ENCODE peak calls at places on chromosomes 3 and 15, in ten cellular contexts. One of them, this sample, is unnamed.
A peak's percentile ranks its signal among the peaks of the same experiment; 100 is the strongest.

GRCh38 chr3:170689218-170689874 is 103.5 kb upstream of the SLC7A14 start:
- DNase-seq in uterus: no peak
- DNase-seq in CD8-positive, alpha-beta T cell: no peak
- DNase-seq in kidney tubule cell: peak; percentile 96
- DNase-seq in NCI-H1105: peak; percentile 87
- DNase-seq in iPS-NIHi11: peak; percentile 63
- DNase-seq in NCI-H2081 treated with DMSO at 0.1 percent for 48 hours: no peak
- DNase-seq in T-helper 17 cell: no peak
- DNase-seq in posterior cingulate gyrus: no peak
- DNase-seq in NCI-H524: peak; percentile 34
- DNase-seq in this sample: peak; percentile 36

GRCh38 chr3:129357616-129358015 is 70.8 kb downstream of the EFCAB12 start:
- DNase-seq in NCI-H2081 treated with DMSO at 0.1 percent for 48 hours: no peak
- DNase-seq in NCI-H1105: no peak
- DNase-seq in T-helper 17 cell: no peak
- DNase-seq in NCI-H524: no peak
- DNase-seq in posterior cingulate gyrus: no peak
- DNase-seq in iPS-NIHi11: no peak
- DNase-seq in uterus: no peak
- DNase-seq in CD8-positive, alpha-beta T cell: no peak
- DNase-seq in kidney tubule cell: no peak
- DNase-seq in this sample: no peak

GRCh38 chr3:114290911-114291901 is 2.6 kb upstream of the TIGIT start:
- DNase-seq in T-helper 17 cell: peak; percentile 77
- DNase-seq in uterus: peak; percentile 33
- DNase-seq in kidney tubule cell: peak; percentile 53
- DNase-seq in NCI-H524: peak; percentile 84
- DNase-seq in posterior cingulate gyrus: peak; percentile 23
- DNase-seq in iPS-NIHi11: peak; percentile 94
- DNase-seq in CD8-positive, alpha-beta T cell: peak; percentile 89
- DNase-seq in NCI-H1105: peak; percentile 6
- DNase-seq in NCI-H2081 treated with DMSO at 0.1 percent for 48 hours: no peak
- DNase-seq in this sample: no peak

GRCh38 chr3:184325715-184326114 is 11.3 kb downstream of the EIF4G1 start:
- DNase-seq in CD8-positive, alpha-beta T cell: no peak
- DNase-seq in NCI-H524: no peak
- DNase-seq in kidney tubule cell: peak; percentile 54
- DNase-seq in T-helper 17 cell: no peak
- DNase-seq in uterus: no peak
- DNase-seq in posterior cingulate gyrus: no peak
- DNase-seq in NCI-H2081 treated with DMSO at 0.1 percent for 48 hours: no peak
- DNase-seq in iPS-NIHi11: peak; percentile 4
- DNase-seq in NCI-H1105: no peak
- DNase-seq in this sample: no peak

GRCh38 chr3:184601576-184602405 is 40.2 kb downstream of the EPHB3 start:
- DNase-seq in uterus: no peak
- DNase-seq in T-helper 17 cell: no peak
- DNase-seq in posterior cingulate gyrus: no peak
- DNase-seq in iPS-NIHi11: peak; percentile 69
- DNase-seq in NCI-H1105: no peak
- DNase-seq in CD8-positive, alpha-beta T cell: no peak
- DNase-seq in NCI-H524: peak; percentile 26
- DNase-seq in kidney tubule cell: no peak
- DNase-seq in NCI-H2081 treated with DMSO at 0.1 percent for 48 hours: no peak
- DNase-seq in this sample: no peak

GRCh38 chr3:73499787-73500186 is 125.0 kb downstream of the PDZRN3 start:
- DNase-seq in CD8-positive, alpha-beta T cell: no peak
- DNase-seq in kidney tubule cell: peak; percentile 25
- DNase-seq in NCI-H524: no peak
- DNase-seq in uterus: no peak
- DNase-seq in NCI-H1105: no peak
- DNase-seq in T-helper 17 cell: no peak
- DNase-seq in NCI-H2081 treated with DMSO at 0.1 percent for 48 hours: no peak
- DNase-seq in posterior cingulate gyrus: no peak
- DNase-seq in iPS-NIHi11: no peak
- DNase-seq in this sample: no peak

GRCh38 chr3:66407281-66408218 is 93.3 kb downstream of the LRIG1 start:
- DNase-seq in T-helper 17 cell: peak; percentile 57
- DNase-seq in NCI-H1105: no peak
- DNase-seq in posterior cingulate gyrus: peak; percentile 77
- DNase-seq in iPS-NIHi11: peak; percentile 93
- DNase-seq in CD8-positive, alpha-beta T cell: peak; percentile 62
- DNase-seq in NCI-H2081 treated with DMSO at 0.1 percent for 48 hours: no peak
- DNase-seq in kidney tubule cell: peak; percentile 70
- DNase-seq in NCI-H524: peak; percentile 71
- DNase-seq in uterus: peak; percentile 68
- DNase-seq in this sample: no peak

GRCh38 chr3:132593950-132594328 is 3.1 kb upstream of the ACKR4 start:
- DNase-seq in posterior cingulate gyrus: no peak
- DNase-seq in iPS-NIHi11: no peak
- DNase-seq in kidney tubule cell: peak; percentile 64
- DNase-seq in NCI-H2081 treated with DMSO at 0.1 percent for 48 hours: no peak
- DNase-seq in NCI-H524: no peak
- DNase-seq in NCI-H1105: no peak
- DNase-seq in T-helper 17 cell: no peak
- DNase-seq in uterus: no peak
- DNase-seq in CD8-positive, alpha-beta T cell: no peak
- DNase-seq in this sample: no peak

GRCh38 chr3:115876860-115877646 is 253.7 kb downstream of the GAP43 start:
- DNase-seq in iPS-NIHi11: no peak
- DNase-seq in posterior cingulate gyrus: no peak
- DNase-seq in NCI-H1105: no peak
- DNase-seq in T-helper 17 cell: no peak
- DNase-seq in NCI-H524: peak; percentile 34
- DNase-seq in uterus: no peak
- DNase-seq in CD8-positive, alpha-beta T cell: no peak
- DNase-seq in NCI-H2081 treated with DMSO at 0.1 percent for 48 hours: no peak
- DNase-seq in kidney tubule cell: no peak
- DNase-seq in this sample: no peak

GRCh38 chr3:127630811-127631714 is 2.1 kb downstream of the PODXL2 start:
- DNase-seq in T-helper 17 cell: no peak
- DNase-seq in iPS-NIHi11: no peak
- DNase-seq in NCI-H524: peak; percentile 86
- DNase-seq in NCI-H2081 treated with DMSO at 0.1 percent for 48 hours: peak; percentile 39
- DNase-seq in posterior cingulate gyrus: no peak
- DNase-seq in kidney tubule cell: no peak
- DNase-seq in CD8-positive, alpha-beta T cell: no peak
- DNase-seq in uterus: no peak
- DNase-seq in NCI-H1105: no peak
- DNase-seq in this sample: peak; percentile 87

GRCh38 chr3:51400169-51400568 is 9.1 kb downstream of the RBM15B start:
- DNase-seq in iPS-NIHi11: no peak
- DNase-seq in NCI-H1105: no peak
- DNase-seq in uterus: no peak
- DNase-seq in T-helper 17 cell: no peak
- DNase-seq in NCI-H2081 treated with DMSO at 0.1 percent for 48 hours: no peak
- DNase-seq in CD8-positive, alpha-beta T cell: no peak
- DNase-seq in NCI-H524: no peak
- DNase-seq in kidney tubule cell: no peak
- DNase-seq in posterior cingulate gyrus: no peak
- DNase-seq in this sample: no peak

GRCh38 chr3:149273096-149273751 is 51.6 kb upstream of the CP start:
- DNase-seq in posterior cingulate gyrus: peak; percentile 21
- DNase-seq in NCI-H1105: peak; percentile 83
- DNase-seq in iPS-NIHi11: peak; percentile 75
- DNase-seq in T-helper 17 cell: no peak
- DNase-seq in NCI-H2081 treated with DMSO at 0.1 percent for 48 hours: peak; percentile 94
- DNase-seq in kidney tubule cell: peak; percentile 88
- DNase-seq in NCI-H524: peak; percentile 86
- DNase-seq in uterus: peak; percentile 69
- DNase-seq in CD8-positive, alpha-beta T cell: no peak
- DNase-seq in this sample: peak; percentile 15

GRCh38 chr3:103690536-103690935 is 1255.7 kb downstream of the ZPLD1 start:
- DNase-seq in uterus: no peak
- DNase-seq in NCI-H2081 treated with DMSO at 0.1 percent for 48 hours: no peak
- DNase-seq in NCI-H524: no peak
- DNase-seq in NCI-H1105: no peak
- DNase-seq in iPS-NIHi11: no peak
- DNase-seq in kidney tubule cell: no peak
- DNase-seq in posterior cingulate gyrus: no peak
- DNase-seq in T-helper 17 cell: no peak
- DNase-seq in CD8-positive, alpha-beta T cell: no peak
- DNase-seq in this sample: no peak

GRCh38 chr15:30073915-30074314 is 8.8 kb upstream of the GOLGA8J start:
- DNase-seq in posterior cingulate gyrus: no peak
- DNase-seq in NCI-H524: no peak
- DNase-seq in T-helper 17 cell: no peak
- DNase-seq in NCI-H1105: no peak
- DNase-seq in NCI-H2081 treated with DMSO at 0.1 percent for 48 hours: no peak
- DNase-seq in uterus: no peak
- DNase-seq in kidney tubule cell: no peak
- DNase-seq in CD8-positive, alpha-beta T cell: no peak
- DNase-seq in iPS-NIHi11: no peak
- DNase-seq in this sample: no peak

GRCh38 chr3:175857666-175858270 is 998.6 kb downstream of the NAALADL2 start:
- DNase-seq in uterus: no peak
- DNase-seq in CD8-positive, alpha-beta T cell: no peak
- DNase-seq in T-helper 17 cell: no peak
- DNase-seq in NCI-H1105: no peak
- DNase-seq in NCI-H524: no peak
- DNase-seq in NCI-H2081 treated with DMSO at 0.1 percent for 48 hours: no peak
- DNase-seq in posterior cingulate gyrus: no peak
- DNase-seq in iPS-NIHi11: no peak
- DNase-seq in kidney tubule cell: no peak
- DNase-seq in this sample: no peak

GRCh38 chr3:67028385-67028784 is 30.3 kb downstream of the KBTBD8 start:
- DNase-seq in T-helper 17 cell: no peak
- DNase-seq in NCI-H524: no peak
- DNase-seq in NCI-H1105: no peak
- DNase-seq in CD8-positive, alpha-beta T cell: no peak
- DNase-seq in uterus: no peak
- DNase-seq in kidney tubule cell: peak; percentile 28
- DNase-seq in NCI-H2081 treated with DMSO at 0.1 percent for 48 hours: no peak
- DNase-seq in iPS-NIHi11: no peak
- DNase-seq in posterior cingulate gyrus: no peak
- DNase-seq in this sample: no peak

GRCh38 chr15:75923756-75924155 is 20.1 kb downstream of the FBXO22 start:
- DNase-seq in T-helper 17 cell: no peak
- DNase-seq in uterus: no peak
- DNase-seq in iPS-NIHi11: no peak
- DNase-seq in NCI-H524: no peak
- DNase-seq in NCI-H2081 treated with DMSO at 0.1 percent for 48 hours: no peak
- DNase-seq in kidney tubule cell: no peak
- DNase-seq in posterior cingulate gyrus: no peak
- DNase-seq in CD8-positive, alpha-beta T cell: no peak
- DNase-seq in NCI-H1105: no peak
- DNase-seq in this sample: no peak

GRCh38 chr3:17535173-17535730 is 207.2 kb downstream of the TBC1D5 start:
- DNase-seq in NCI-H1105: no peak
- DNase-seq in kidney tubule cell: no peak
- DNase-seq in NCI-H2081 treated with DMSO at 0.1 percent for 48 hours: no peak
- DNase-seq in posterior cingulate gyrus: no peak
- DNase-seq in NCI-H524: no peak
- DNase-seq in CD8-positive, alpha-beta T cell: no peak
- DNase-seq in T-helper 17 cell: no peak
- DNase-seq in uterus: no peak
- DNase-seq in iPS-NIHi11: no peak
- DNase-seq in this sample: no peak

GRCh38 chr3:133452603-133453313 is 52.9 kb downstream of the BFSP2 start:
- DNase-seq in posterior cingulate gyrus: no peak
- DNase-seq in NCI-H524: no peak
- DNase-seq in NCI-H1105: no peak
- DNase-seq in CD8-positive, alpha-beta T cell: no peak
- DNase-seq in uterus: no peak
- DNase-seq in kidney tubule cell: no peak
- DNase-seq in T-helper 17 cell: no peak
- DNase-seq in NCI-H2081 treated with DMSO at 0.1 percent for 48 hours: no peak
- DNase-seq in iPS-NIHi11: no peak
- DNase-seq in this sample: no peak

GRCh38 chr15:25062551-25063430 is 108.0 kb downstream of the SNRPN start:
- DNase-seq in uterus: peak; percentile 1
- DNase-seq in NCI-H1105: no peak
- DNase-seq in CD8-positive, alpha-beta T cell: no peak
- DNase-seq in T-helper 17 cell: no peak
- DNase-seq in NCI-H524: no peak
- DNase-seq in NCI-H2081 treated with DMSO at 0.1 percent for 48 hours: no peak
- DNase-seq in posterior cingulate gyrus: no peak
- DNase-seq in iPS-NIHi11: no peak
- DNase-seq in kidney tubule cell: no peak
- DNase-seq in this sample: no peak

GRCh38 chr3:27800261-27800660 is 78.1 kb upstream of the EOMES start:
- DNase-seq in kidney tubule cell: no peak
- DNase-seq in uterus: no peak
- DNase-seq in NCI-H524: no peak
- DNase-seq in NCI-H1105: no peak
- DNase-seq in CD8-positive, alpha-beta T cell: no peak
- DNase-seq in iPS-NIHi11: no peak
- DNase-seq in T-helper 17 cell: no peak
- DNase-seq in posterior cingulate gyrus: no peak
- DNase-seq in NCI-H2081 treated with DMSO at 0.1 percent for 48 hours: no peak
- DNase-seq in this sample: no peak

GRCh38 chr15:100727291-100727851 is 125.0 kb downstream of the ASB7 start:
- DNase-seq in posterior cingulate gyrus: no peak
- DNase-seq in NCI-H2081 treated with DMSO at 0.1 percent for 48 hours: no peak
- DNase-seq in uterus: peak; percentile 70
- DNase-seq in T-helper 17 cell: no peak
- DNase-seq in CD8-positive, alpha-beta T cell: no peak
- DNase-seq in NCI-H524: no peak
- DNase-seq in NCI-H1105: no peak
- DNase-seq in iPS-NIHi11: no peak
- DNase-seq in kidney tubule cell: no peak
- DNase-seq in this sample: no peak

GRCh38 chr3:61809879-61810278 is 248.5 kb downstream of the PTPRG start:
- DNase-seq in NCI-H524: no peak
- DNase-seq in CD8-positive, alpha-beta T cell: no peak
- DNase-seq in NCI-H2081 treated with DMSO at 0.1 percent for 48 hours: peak; percentile 25
- DNase-seq in T-helper 17 cell: no peak
- DNase-seq in kidney tubule cell: no peak
- DNase-seq in uterus: peak; percentile 31
- DNase-seq in iPS-NIHi11: no peak
- DNase-seq in posterior cingulate gyrus: no peak
- DNase-seq in NCI-H1105: peak; percentile 33
- DNase-seq in this sample: no peak

GRCh38 chr15:78298983-78299301 is 467 bp downstream of the SKIC8 start:
- DNase-seq in kidney tubule cell: peak; percentile 40
- DNase-seq in posterior cingulate gyrus: no peak
- DNase-seq in NCI-H1105: no peak
- DNase-seq in iPS-NIHi11: no peak
- DNase-seq in uterus: no peak
- DNase-seq in NCI-H2081 treated with DMSO at 0.1 percent for 48 hours: no peak
- DNase-seq in NCI-H524: peak; percentile 44
- DNase-seq in T-helper 17 cell: no peak
- DNase-seq in CD8-positive, alpha-beta T cell: no peak
- DNase-seq in this sample: no peak

GRCh38 chr3:55198554-55198953 is 270.7 kb upstream of the LRTM1 start:
- DNase-seq in posterior cingulate gyrus: no peak
- DNase-seq in NCI-H2081 treated with DMSO at 0.1 percent for 48 hours: no peak
- DNase-seq in NCI-H1105: no peak
- DNase-seq in NCI-H524: no peak
- DNase-seq in T-helper 17 cell: no peak
- DNase-seq in CD8-positive, alpha-beta T cell: no peak
- DNase-seq in kidney tubule cell: peak; percentile 87
- DNase-seq in iPS-NIHi11: no peak
- DNase-seq in uterus: peak; percentile 27
- DNase-seq in this sample: no peak